ENCODE peak calls at places on chromosomes 2 and 18, in nine cellular contexts. X is sigmoid colon, Z is lower leg skin, O is NB4, K is transverse colon, R is gastrocnemius medialis, V is H54, D is uterus, Y is suprapubic skin. I is an unnamed sample.

GRCh38 chr18:50711401-50711800 is 108.4 kb downstream of the MRO start:
- DNase-seq in X (no peak), Z (no peak), O (no peak), K (no peak), R (no peak), V (no peak), D (no peak), Y (no peak), I (no peak)

GRCh38 chr18:44135791-44136190 is 544.9 kb upstream of the SETBP1 start:
- DNase-seq in X (no peak), Z (no peak), O (no peak), K (no peak), R (no peak), V (no peak), D (no peak), Y (no peak), I (no peak)

GRCh38 chr2:232418466-232419244 is 12.0 kb downstream of the ALPG start:
- DNase-seq in X (peak), Z (peak), O (peak), K (peak), R (no peak), V (no peak), D (no peak), Y (no peak), I (no peak)

GRCh38 chr2:238839428-238839827 is 8.5 kb upstream of the TWIST2 start:
- DNase-seq in X (no peak), Z (no peak), O (peak), K (no peak), R (no peak), V (no peak), D (no peak), Y (no peak), I (no peak)

GRCh38 chr2:233867993-233868532 is at the start of gene MSL3B:
- DNase-seq in X (no peak), Z (no peak), O (peak), K (peak), R (no peak), V (no peak), D (no peak), Y (no peak), I (peak)

GRCh38 chr18:24490545-24490944 is 30.1 kb downstream of the HRH4 start:
- DNase-seq in X (no peak), Z (no peak), O (no peak), K (no peak), R (no peak), V (no peak), D (no peak), Y (no peak), I (no peak)

GRCh38 chr18:1466035-1466434 is 561.4 kb downstream of the ADCYAP1 start:
- DNase-seq in X (no peak), Z (no peak), O (no peak), K (no peak), R (no peak), V (no peak), D (no peak), Y (no peak), I (no peak)

GRCh38 chr18:48409591-48410094 is 460 bp upstream of the ZBTB7C start:
- DNase-seq in X (no peak), Z (no peak), O (peak), K (no peak), R (no peak), V (no peak), D (no peak), Y (no peak), I (no peak)

GRCh38 chr2:20671036-20671735 is 4.2 kb downstream of the GDF7 start:
- DNase-seq in X (no peak), Z (no peak), O (no peak), K (no peak), R (no peak), V (no peak), D (no peak), Y (no peak), I (peak)

GRCh38 chr18:56488739-56489138 is 149.7 kb downstream of the TXNL1 start:
- DNase-seq in X (no peak), Z (no peak), O (peak), K (no peak), R (no peak), V (no peak), D (no peak), Y (no peak), I (no peak)

GRCh38 chr18:37570336-37570930 is 4.8 kb upstream of the CELF4 start:
- DNase-seq in X (no peak), Z (peak), O (no peak), K (no peak), R (no peak), V (no peak), D (no peak), Y (no peak), I (no peak)

DNA sequence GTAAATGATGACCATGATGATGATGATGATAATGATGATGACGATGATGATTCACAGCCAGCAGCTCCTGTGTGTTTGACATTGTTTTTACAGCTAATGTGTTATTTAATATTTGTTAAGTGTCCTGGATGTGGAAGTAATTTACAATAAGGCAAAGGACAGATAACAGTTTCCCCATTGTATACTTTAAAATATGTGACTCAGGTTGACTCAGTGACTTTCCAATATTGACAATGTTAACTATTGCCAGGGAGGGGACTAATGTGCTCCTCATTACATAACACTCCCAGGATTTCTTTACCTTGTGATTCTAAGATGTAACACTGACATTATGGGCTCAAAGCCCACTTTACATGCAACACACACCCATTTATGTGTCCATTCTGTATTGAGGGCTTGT is 602.1 kb downstream of the FBXO15 start:
- DNase-seq in X (no peak), Z (no peak), O (no peak), K (no peak), R (no peak), V (no peak), D (no peak), Y (no peak), I (no peak)
- TF ChIP-seq POLR2A in X (no peak), Z (no peak), O (no peak), K (no peak), R (no peak), V (no peak), D (no peak), Y (no peak), I (no peak)

GRCh38 chr2:75621228-75621627 is 25.4 kb upstream of the MRPL19 start:
- DNase-seq in X (no peak), Z (no peak), O (no peak), K (no peak), R (no peak), V (no peak), D (no peak), Y (no peak), I (no peak)
- TF ChIP-seq POLR2A in X (no peak), Z (no peak), O (no peak), K (no peak), R (no peak), V (no peak), D (no peak), Y (no peak), I (no peak)

DNA sequence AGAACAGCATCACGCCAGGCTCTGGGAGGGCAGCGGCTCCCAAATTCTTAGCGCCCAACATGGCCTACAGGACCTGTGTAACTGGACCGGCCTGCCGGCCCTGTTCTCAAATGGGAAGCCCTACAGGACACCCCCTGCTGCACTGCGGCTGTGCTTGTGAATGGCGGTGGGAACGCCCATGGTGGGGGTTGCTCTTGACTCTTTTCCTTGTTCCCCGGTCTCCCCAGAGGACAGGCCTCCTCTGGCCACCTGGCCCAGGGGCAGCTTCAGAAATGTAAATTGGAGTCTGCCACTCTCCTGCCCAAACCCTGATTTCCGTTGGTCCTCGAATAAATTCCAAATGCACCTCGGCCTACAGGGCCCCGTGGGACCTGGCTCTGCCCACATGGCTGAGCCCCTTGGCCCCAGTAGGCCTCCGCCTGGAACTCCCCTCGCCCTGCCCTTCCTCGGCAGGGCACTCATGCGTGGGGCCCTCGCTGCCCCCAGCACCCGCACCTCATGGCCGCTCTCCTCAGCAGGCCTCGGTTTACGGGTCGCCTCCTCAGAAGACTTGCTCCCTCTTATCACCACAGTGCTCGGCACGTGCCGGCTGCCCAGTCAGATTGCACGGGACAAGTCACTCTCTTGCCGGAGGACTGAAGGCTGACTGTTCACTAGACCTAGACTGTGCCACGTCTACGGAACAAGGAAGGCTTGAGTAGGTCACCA is 29.4 kb downstream of the KCNIP3 start:
- DNase-seq in X (no peak), Z (no peak), O (no peak), K (no peak), R (no peak), V (no peak), D (no peak), Y (no peak), I (no peak)
- TF ChIP-seq POLR2A in X (no peak), Z (no peak), O (no peak), K (no peak), R (no peak), V (no peak), D (no peak), Y (no peak), I (no peak)

GRCh38 chr18:22980394-22980793 is 47.3 kb downstream of the RBBP8 start:
- DNase-seq in X (no peak), Z (no peak), O (no peak), K (no peak), R (no peak), V (no peak), D (no peak), Y (no peak), I (no peak)

GRCh38 chr18:22977847-22978701 is 44.9 kb downstream of the RBBP8 start:
- DNase-seq in X (no peak), Z (no peak), O (no peak), K (no peak), R (no peak), V (peak), D (no peak), Y (no peak), I (no peak)

GRCh38 chr18:22974707-22975106 is 41.6 kb downstream of the RBBP8 start:
- DNase-seq in X (no peak), Z (no peak), O (no peak), K (peak), R (no peak), V (no peak), D (no peak), Y (no peak), I (no peak)

GRCh38 chr18:22971038-22971437 is 37.9 kb downstream of the RBBP8 start:
- DNase-seq in X (no peak), Z (no peak), O (peak), K (no peak), R (no peak), V (no peak), D (peak), Y (no peak), I (peak)

DNA sequence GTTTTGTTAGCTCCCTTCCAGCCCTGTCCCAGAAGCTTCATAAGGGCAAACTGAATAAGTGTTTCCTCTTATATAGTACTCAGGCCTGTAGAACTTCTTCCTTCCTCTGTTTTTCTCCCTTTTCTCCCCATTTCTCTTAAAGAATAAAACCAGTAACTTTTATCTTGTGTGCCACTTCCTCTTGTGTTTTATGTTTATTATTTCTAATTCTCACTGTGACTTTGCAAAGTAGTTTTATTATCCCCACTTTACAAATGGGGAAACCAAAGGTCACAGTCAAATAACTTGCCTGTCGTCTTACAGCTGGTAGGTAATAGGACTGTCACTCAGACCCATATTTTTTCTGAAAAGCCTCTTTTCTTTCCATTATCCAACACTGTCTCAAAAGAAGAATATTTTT is 42.4 kb downstream of the RBBP8 start:
- DNase-seq in X (no peak), Z (no peak), O (no peak), K (no peak), R (no peak), V (no peak), D (no peak), Y (no peak), I (no peak)
- TF ChIP-seq POLR2A in X (no peak), Z (no peak), O (no peak), K (no peak), R (no peak), V (no peak), D (no peak), Y (no peak), I (no peak)

DNA sequence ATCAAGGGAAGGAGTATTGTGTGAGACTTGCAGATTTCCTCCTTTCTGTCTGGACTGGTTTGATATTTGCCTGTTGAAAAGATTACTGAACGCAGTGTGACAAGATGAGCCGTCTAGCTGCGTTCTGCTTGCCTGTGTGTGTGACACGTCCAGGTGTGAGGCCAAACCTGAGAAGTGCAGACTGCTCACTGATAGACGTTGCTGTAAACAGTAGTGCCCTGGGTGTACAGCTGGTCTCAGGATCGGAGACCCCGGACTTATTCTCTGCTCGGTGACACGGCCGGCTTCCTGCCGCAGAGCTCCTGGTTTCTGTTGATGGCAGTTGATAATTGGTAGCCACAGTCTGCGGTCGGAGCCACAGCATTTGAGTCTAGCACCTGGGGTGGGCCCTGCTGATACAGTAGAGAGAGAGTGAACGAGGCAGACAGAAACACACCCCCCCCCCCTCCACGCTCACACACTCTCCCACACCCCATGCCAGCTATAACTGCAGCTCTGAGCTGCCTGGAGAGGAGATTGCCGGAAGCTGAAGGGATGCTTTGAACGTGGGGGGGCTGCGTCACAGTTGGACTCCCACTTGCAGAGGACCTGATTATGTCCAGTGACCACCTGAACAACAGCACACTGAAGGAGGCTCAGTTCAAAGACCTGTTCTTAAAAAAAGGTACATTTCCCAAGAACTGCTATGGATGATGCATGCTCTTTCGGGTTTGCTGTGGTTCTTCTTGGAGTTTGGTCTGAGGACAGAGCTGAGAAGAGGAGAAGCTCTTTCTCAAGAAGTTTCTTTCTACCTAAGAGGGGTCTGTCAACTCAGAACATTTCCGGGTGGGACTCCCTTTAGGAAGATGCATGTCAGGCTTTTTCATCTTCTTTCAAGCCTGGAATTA is 114.0 kb downstream of the FAM210A start:
- DNase-seq in X (peak), Z (no peak), O (peak), K (peak), R (no peak), V (no peak), D (no peak), Y (no peak), I (no peak)
- TF ChIP-seq POLR2A in X (no peak), Z (no peak), O (no peak), K (peak), R (no peak), V (no peak), D (no peak), Y (no peak), I (no peak)

GRCh38 chr2:216534809-216535208 is 36.2 kb downstream of the RPL37A start:
- DNase-seq in X (no peak), Z (no peak), O (no peak), K (no peak), R (no peak), V (no peak), D (no peak), Y (no peak), I (no peak)

GRCh38 chr2:216536725-216537124 is 38.1 kb downstream of the RPL37A start:
- DNase-seq in X (no peak), Z (peak), O (no peak), K (no peak), R (no peak), V (no peak), D (peak), Y (no peak), I (no peak)

GRCh38 chr2:216537366-216537765 is 38.7 kb downstream of the RPL37A start:
- DNase-seq in X (no peak), Z (no peak), O (no peak), K (no peak), R (no peak), V (no peak), D (no peak), Y (no peak), I (no peak)

GRCh38 chr2:216533504-216534068 is 34.9 kb downstream of the RPL37A start:
- DNase-seq in X (no peak), Z (peak), O (no peak), K (no peak), R (no peak), V (no peak), D (no peak), Y (no peak), I (no peak)

DNA sequence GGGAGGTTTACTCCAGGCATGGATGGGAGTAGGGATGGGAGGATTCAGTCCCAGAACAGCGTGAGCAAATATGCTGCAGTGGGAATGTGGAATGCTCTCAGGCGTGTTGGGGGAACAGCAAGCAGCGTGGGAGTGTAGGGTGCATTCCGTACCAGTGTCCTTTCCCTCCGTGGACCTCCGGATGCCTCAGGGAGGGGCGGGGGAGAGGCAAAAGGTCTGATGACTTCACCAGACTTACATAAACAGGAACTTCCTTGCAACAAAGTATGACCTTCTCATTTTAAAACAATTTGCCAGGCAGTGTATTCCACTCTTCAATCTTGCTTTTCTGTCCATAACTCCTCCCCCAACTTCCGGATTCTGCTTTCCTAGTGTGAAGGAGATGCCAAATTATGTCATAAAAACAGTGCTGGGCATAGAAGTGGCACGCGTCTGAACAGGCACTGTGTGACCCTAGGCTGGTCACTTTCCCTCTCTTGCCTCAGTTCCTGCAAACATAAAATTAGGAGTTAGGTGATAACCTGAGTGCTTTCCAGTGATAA is 36.9 kb downstream of the RPL37A start:
- DNase-seq in X (peak), Z (peak), O (peak), K (peak), R (peak), V (peak), D (peak), Y (peak), I (no peak)
- TF ChIP-seq POLR2A in X (no peak), Z (no peak), O (no peak), K (no peak), R (no peak), V (no peak), D (no peak), Y (no peak), I (no peak)

GRCh38 chr2:218000137-218000536 is 2.7 kb downstream of the TNS1 start:
- DNase-seq in X (peak), Z (no peak), O (no peak), K (no peak), R (no peak), V (no peak), D (peak), Y (no peak), I (no peak)

GRCh38 chr2:218002792-218003191 is at the start of gene TNS1:
- DNase-seq in X (peak), Z (no peak), O (no peak), K (no peak), R (no peak), V (no peak), D (peak), Y (no peak), I (no peak)

GRCh38 chr2:218003265-218003950 is 613 bp upstream of the TNS1 start:
- DNase-seq in X (peak), Z (no peak), O (peak), K (peak), R (no peak), V (no peak), D (peak), Y (no peak), I (no peak)

GRCh38 chr2:218002103-218002502 is 692 bp downstream of the TNS1 start:
- DNase-seq in X (no peak), Z (no peak), O (no peak), K (no peak), R (no peak), V (no peak), D (no peak), Y (no peak), I (no peak)

DNA sequence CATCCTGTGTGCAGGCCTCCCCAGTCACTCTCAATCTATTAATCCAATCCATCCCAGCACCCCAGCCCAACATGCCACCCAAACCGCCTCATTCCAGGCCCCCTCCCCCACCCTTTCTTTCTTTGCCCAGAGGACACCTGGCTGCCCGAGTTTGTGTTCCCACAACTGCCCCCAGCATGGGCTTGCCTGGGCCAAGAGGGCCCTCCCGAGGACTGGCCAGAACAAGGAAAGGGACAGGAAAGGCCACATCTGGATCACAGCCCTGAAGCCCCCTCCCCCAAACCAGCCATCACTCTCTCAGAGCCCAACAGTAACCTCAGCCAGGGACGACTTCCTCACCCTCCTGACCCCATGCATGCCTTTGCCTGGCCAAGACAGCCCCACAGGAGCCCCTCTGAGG is 1.2 kb downstream of the TNS1 start:
- DNase-seq in X (no peak), Z (no peak), O (no peak), K (no peak), R (no peak), V (no peak), D (no peak), Y (no peak), I (no peak)
- TF ChIP-seq POLR2A in X (no peak), Z (no peak), O (no peak), K (no peak), R (no peak), V (no peak), D (no peak), Y (no peak), I (no peak)

GRCh38 chr2:37090019-37090477 is 5.7 kb downstream of the GPATCH11 start:
- DNase-seq in X (no peak), Z (no peak), O (peak), K (no peak), R (no peak), V (no peak), D (no peak), Y (no peak), I (no peak)
- TF ChIP-seq POLR2A in X (no peak), Z (no peak), O (no peak), K (no peak), R (no peak), V (no peak), D (no peak), Y (no peak), I (no peak)

I was measured in erythroblast.